ENCODE peak calls at places on chromosomes 5 and 9, in six cellular contexts. One of them, this sample, is unnamed.

GRCh38 chr5:78253201-78253600 is 41.3 kb downstream of the AP3B1 start:
- DNase-seq in amniotic stem cell: no peak
- DNase-seq in H7: no peak
- DNase-seq in hepatocyte: no peak
- DNase-seq in brain microvascular endothelial cell: no peak
- DNase-seq in stimulated activated CD4-positive, alpha-beta T cell treated with anti-CD3 and anti-CD28 coated beads, Interleukin-4, amount 100 ng/mL, for 1 hour: no peak
- DNase-seq in this sample: no peak

GRCh38 chr9:32866292-32866691 is 83.0 kb downstream of the TMEM215 start:
- DNase-seq in stimulated activated CD4-positive, alpha-beta T cell treated with anti-CD3 and anti-CD28 coated beads, Interleukin-4, amount 100 ng/mL, for 1 hour: no peak
- DNase-seq in brain microvascular endothelial cell: no peak
- DNase-seq in H7: no peak
- DNase-seq in amniotic stem cell: no peak
- DNase-seq in hepatocyte: no peak
- DNase-seq in this sample: no peak

GRCh38 chr5:132674671-132675506 is 1.1 kb downstream of the IL4 start:
- DNase-seq in stimulated activated CD4-positive, alpha-beta T cell treated with anti-CD3 and anti-CD28 coated beads, Interleukin-4, amount 100 ng/mL, for 1 hour: no peak
- DNase-seq in amniotic stem cell: peak; percentile 95
- DNase-seq in H7: peak; percentile 33
- DNase-seq in hepatocyte: peak; percentile 68
- DNase-seq in brain microvascular endothelial cell: peak; percentile 94
- DNase-seq in this sample: peak; percentile 80

GRCh38 chr5:3389471-3390026 is 206.1 kb upstream of the IRX1 start:
- DNase-seq in hepatocyte: no peak
- DNase-seq in brain microvascular endothelial cell: no peak
- DNase-seq in H7: no peak
- DNase-seq in amniotic stem cell: no peak
- DNase-seq in stimulated activated CD4-positive, alpha-beta T cell treated with anti-CD3 and anti-CD28 coated beads, Interleukin-4, amount 100 ng/mL, for 1 hour: no peak
- DNase-seq in this sample: no peak

GRCh38 chr9:119951090-119951489 is 581.9 kb upstream of the BRINP1 start:
- DNase-seq in hepatocyte: no peak
- DNase-seq in stimulated activated CD4-positive, alpha-beta T cell treated with anti-CD3 and anti-CD28 coated beads, Interleukin-4, amount 100 ng/mL, for 1 hour: no peak
- DNase-seq in H7: no peak
- DNase-seq in amniotic stem cell: peak; percentile 41
- DNase-seq in brain microvascular endothelial cell: no peak
- DNase-seq in this sample: no peak

GRCh38 chr5:96597441-96598020 is 64.6 kb upstream of the CAST start:
- DNase-seq in brain microvascular endothelial cell: peak; percentile 42
- DNase-seq in stimulated activated CD4-positive, alpha-beta T cell treated with anti-CD3 and anti-CD28 coated beads, Interleukin-4, amount 100 ng/mL, for 1 hour: no peak
- DNase-seq in amniotic stem cell: no peak
- DNase-seq in hepatocyte: no peak
- DNase-seq in H7: no peak
- DNase-seq in this sample: peak; percentile 37

GRCh38 chr5:54217826-54218503 is 92.4 kb downstream of the ARL15 start:
- DNase-seq in stimulated activated CD4-positive, alpha-beta T cell treated with anti-CD3 and anti-CD28 coated beads, Interleukin-4, amount 100 ng/mL, for 1 hour: no peak
- DNase-seq in brain microvascular endothelial cell: peak; percentile 65
- DNase-seq in hepatocyte: peak; percentile 75
- DNase-seq in H7: no peak
- DNase-seq in amniotic stem cell: peak; percentile 20
- DNase-seq in this sample: peak; percentile 28

GRCh38 chr5:40121236-40121635 is 558.5 kb upstream of the PTGER4 start:
- DNase-seq in hepatocyte: no peak
- DNase-seq in H7: no peak
- DNase-seq in amniotic stem cell: no peak
- DNase-seq in brain microvascular endothelial cell: no peak
- DNase-seq in stimulated activated CD4-positive, alpha-beta T cell treated with anti-CD3 and anti-CD28 coated beads, Interleukin-4, amount 100 ng/mL, for 1 hour: no peak
- DNase-seq in this sample: no peak

GRCh38 chr9:109119439-109120203 is at the start of gene TMEM245:
- DNase-seq in hepatocyte: peak; percentile 98
- DNase-seq in H7: peak; percentile 91
- DNase-seq in amniotic stem cell: peak; percentile 98
- DNase-seq in stimulated activated CD4-positive, alpha-beta T cell treated with anti-CD3 and anti-CD28 coated beads, Interleukin-4, amount 100 ng/mL, for 1 hour: peak; percentile 91
- DNase-seq in brain microvascular endothelial cell: peak; percentile 99
- DNase-seq in this sample: peak; percentile 98

GRCh38 chr5:74370168-74370567 is 270.4 kb downstream of the ENC1 start:
- DNase-seq in brain microvascular endothelial cell: no peak
- DNase-seq in amniotic stem cell: no peak
- DNase-seq in H7: no peak
- DNase-seq in stimulated activated CD4-positive, alpha-beta T cell treated with anti-CD3 and anti-CD28 coated beads, Interleukin-4, amount 100 ng/mL, for 1 hour: no peak
- DNase-seq in hepatocyte: no peak
- DNase-seq in this sample: no peak

GRCh38 chr5:14675865-14676300 is 11.4 kb downstream of the OTULIN start:
- DNase-seq in brain microvascular endothelial cell: no peak
- DNase-seq in hepatocyte: no peak
- DNase-seq in stimulated activated CD4-positive, alpha-beta T cell treated with anti-CD3 and anti-CD28 coated beads, Interleukin-4, amount 100 ng/mL, for 1 hour: no peak
- DNase-seq in H7: no peak
- DNase-seq in amniotic stem cell: no peak
- DNase-seq in this sample: no peak

GRCh38 chr9:36878986-36879982 is 154.8 kb downstream of the PAX5 start:
- DNase-seq in stimulated activated CD4-positive, alpha-beta T cell treated with anti-CD3 and anti-CD28 coated beads, Interleukin-4, amount 100 ng/mL, for 1 hour: no peak
- DNase-seq in H7: no peak
- DNase-seq in hepatocyte: no peak
- DNase-seq in amniotic stem cell: no peak
- DNase-seq in brain microvascular endothelial cell: no peak
- DNase-seq in this sample: no peak

GRCh38 chr9:132244582-132245455 is 83.0 kb downstream of the NTNG2 start:
- DNase-seq in H7: peak; percentile 39
- DNase-seq in stimulated activated CD4-positive, alpha-beta T cell treated with anti-CD3 and anti-CD28 coated beads, Interleukin-4, amount 100 ng/mL, for 1 hour: no peak
- DNase-seq in brain microvascular endothelial cell: no peak
- DNase-seq in amniotic stem cell: no peak
- DNase-seq in hepatocyte: no peak
- DNase-seq in this sample: peak; percentile 23

This sample was measured in RCC 7860.